ENCODE peak calls at places on chromosome 2, in nine cellular contexts. One of them, this sample, is unnamed.

GRCh38 chr2:57673983-57674382 is 372.6 kb upstream of the VRK2 start:
- DNase-seq in NCI-H526: peak; percentile 10
- DNase-seq in NCI-H748 treated with DMSO at 0.1 percent for 48 hours: no peak
- DNase-seq in body of pancreas: no peak
- DNase-seq in RCC 7860: no peak
- DNase-seq in kidney tubule cell: no peak
- DNase-seq in activated CD4-positive, alpha-beta T cell treated with anti-CD3 and anti-CD28 coated beads, Interleukin-2, amount 50 U/mL, for 24 hours: no peak
- DNase-seq in GM03348: no peak
- DNase-seq in AG09319: no peak
- DNase-seq in this sample: no peak

GRCh38 chr2:624096-624495 is 53.1 kb downstream of the TMEM18 start:
- DNase-seq in NCI-H526: no peak
- DNase-seq in NCI-H748 treated with DMSO at 0.1 percent for 48 hours: no peak
- DNase-seq in body of pancreas: no peak
- DNase-seq in RCC 7860: no peak
- DNase-seq in kidney tubule cell: no peak
- DNase-seq in activated CD4-positive, alpha-beta T cell treated with anti-CD3 and anti-CD28 coated beads, Interleukin-2, amount 50 U/mL, for 24 hours: no peak
- DNase-seq in GM03348: no peak
- DNase-seq in AG09319: no peak
- DNase-seq in this sample: no peak

GRCh38 chr2:29000481-29000880 is 19.4 kb downstream of the TOGARAM2 start:
- DNase-seq in NCI-H526: no peak
- DNase-seq in NCI-H748 treated with DMSO at 0.1 percent for 48 hours: no peak
- DNase-seq in body of pancreas: no peak
- DNase-seq in RCC 7860: no peak
- DNase-seq in kidney tubule cell: no peak
- DNase-seq in activated CD4-positive, alpha-beta T cell treated with anti-CD3 and anti-CD28 coated beads, Interleukin-2, amount 50 U/mL, for 24 hours: no peak
- DNase-seq in GM03348: no peak
- DNase-seq in AG09319: no peak
- DNase-seq in this sample: no peak

GRCh38 chr2:1227289-1227900 is 185.9 kb upstream of the TPO start:
- DNase-seq in NCI-H526: no peak
- DNase-seq in NCI-H748 treated with DMSO at 0.1 percent for 48 hours: peak; percentile 87
- DNase-seq in body of pancreas: no peak
- DNase-seq in RCC 7860: no peak
- DNase-seq in kidney tubule cell: peak; percentile 61
- DNase-seq in activated CD4-positive, alpha-beta T cell treated with anti-CD3 and anti-CD28 coated beads, Interleukin-2, amount 50 U/mL, for 24 hours: no peak
- DNase-seq in GM03348: no peak
- DNase-seq in AG09319: no peak
- DNase-seq in this sample: no peak

GRCh38 chr2:9306910-9307309 is 100.3 kb downstream of the ASAP2 start:
- DNase-seq in NCI-H526: no peak
- DNase-seq in NCI-H748 treated with DMSO at 0.1 percent for 48 hours: no peak
- DNase-seq in body of pancreas: peak; percentile 63
- DNase-seq in RCC 7860: no peak
- DNase-seq in kidney tubule cell: peak; percentile 77
- DNase-seq in activated CD4-positive, alpha-beta T cell treated with anti-CD3 and anti-CD28 coated beads, Interleukin-2, amount 50 U/mL, for 24 hours: no peak
- DNase-seq in GM03348: no peak
- DNase-seq in AG09319: no peak
- DNase-seq in this sample: no peak

GRCh38 chr2:18584608-18584954 is 4.8 kb downstream of the NT5C1B start:
- DNase-seq in NCI-H526: no peak
- DNase-seq in NCI-H748 treated with DMSO at 0.1 percent for 48 hours: no peak
- DNase-seq in body of pancreas: no peak
- DNase-seq in RCC 7860: no peak
- DNase-seq in kidney tubule cell: no peak
- DNase-seq in activated CD4-positive, alpha-beta T cell treated with anti-CD3 and anti-CD28 coated beads, Interleukin-2, amount 50 U/mL, for 24 hours: no peak
- DNase-seq in GM03348: no peak
- DNase-seq in AG09319: no peak
- DNase-seq in this sample: no peak

GRCh38 chr2:74003494-74004211 is 18.9 kb downstream of the TET3 start:
- DNase-seq in NCI-H526: no peak
- DNase-seq in NCI-H748 treated with DMSO at 0.1 percent for 48 hours: no peak
- DNase-seq in body of pancreas: no peak
- DNase-seq in RCC 7860: no peak
- DNase-seq in kidney tubule cell: peak; percentile 39
- DNase-seq in activated CD4-positive, alpha-beta T cell treated with anti-CD3 and anti-CD28 coated beads, Interleukin-2, amount 50 U/mL, for 24 hours: no peak
- DNase-seq in GM03348: peak; percentile 84
- DNase-seq in AG09319: peak; percentile 67
- DNase-seq in this sample: peak; percentile 41

GRCh38 chr2:240184198-240184590 is 43.7 kb upstream of the OTOS start:
- DNase-seq in NCI-H526: no peak
- DNase-seq in NCI-H748 treated with DMSO at 0.1 percent for 48 hours: no peak
- DNase-seq in body of pancreas: no peak
- DNase-seq in RCC 7860: no peak
- DNase-seq in kidney tubule cell: no peak
- DNase-seq in activated CD4-positive, alpha-beta T cell treated with anti-CD3 and anti-CD28 coated beads, Interleukin-2, amount 50 U/mL, for 24 hours: no peak
- DNase-seq in GM03348: no peak
- DNase-seq in AG09319: no peak
- DNase-seq in this sample: no peak

GRCh38 chr2:71071681-71072398 is 3.4 kb downstream of the NAGK start:
- DNase-seq in NCI-H526: no peak
- DNase-seq in NCI-H748 treated with DMSO at 0.1 percent for 48 hours: no peak
- DNase-seq in body of pancreas: no peak
- DNase-seq in RCC 7860: no peak
- DNase-seq in kidney tubule cell: no peak
- DNase-seq in activated CD4-positive, alpha-beta T cell treated with anti-CD3 and anti-CD28 coated beads, Interleukin-2, amount 50 U/mL, for 24 hours: no peak
- DNase-seq in GM03348: no peak
- DNase-seq in AG09319: no peak
- DNase-seq in this sample: no peak

GRCh38 chr2:217275091-217275490 is 415.2 kb upstream of the TNP1 start:
- DNase-seq in NCI-H526: no peak
- DNase-seq in NCI-H748 treated with DMSO at 0.1 percent for 48 hours: no peak
- DNase-seq in body of pancreas: no peak
- DNase-seq in RCC 7860: no peak
- DNase-seq in kidney tubule cell: no peak
- DNase-seq in activated CD4-positive, alpha-beta T cell treated with anti-CD3 and anti-CD28 coated beads, Interleukin-2, amount 50 U/mL, for 24 hours: no peak
- DNase-seq in GM03348: no peak
- DNase-seq in AG09319: no peak
- DNase-seq in this sample: no peak

GRCh38 chr2:28088970-28089369 is 198.4 kb downstream of the BABAM2 start:
- DNase-seq in NCI-H526: no peak
- DNase-seq in NCI-H748 treated with DMSO at 0.1 percent for 48 hours: no peak
- DNase-seq in body of pancreas: no peak
- DNase-seq in RCC 7860: peak; percentile 57
- DNase-seq in kidney tubule cell: peak; percentile 54
- DNase-seq in activated CD4-positive, alpha-beta T cell treated with anti-CD3 and anti-CD28 coated beads, Interleukin-2, amount 50 U/mL, for 24 hours: no peak
- DNase-seq in GM03348: peak; percentile 50
- DNase-seq in AG09319: no peak
- DNase-seq in this sample: no peak

GRCh38 chr2:191933307-191934105 is 86.6 kb upstream of the CAVIN2 start:
- DNase-seq in NCI-H526: no peak
- DNase-seq in NCI-H748 treated with DMSO at 0.1 percent for 48 hours: no peak
- DNase-seq in body of pancreas: peak; percentile 56
- DNase-seq in RCC 7860: peak; percentile 58
- DNase-seq in kidney tubule cell: peak; percentile 72
- DNase-seq in activated CD4-positive, alpha-beta T cell treated with anti-CD3 and anti-CD28 coated beads, Interleukin-2, amount 50 U/mL, for 24 hours: no peak
- DNase-seq in GM03348: no peak
- DNase-seq in AG09319: no peak
- DNase-seq in this sample: no peak

GRCh38 chr2:21559354-21559753 is 435.6 kb downstream of the TDRD15 start:
- DNase-seq in NCI-H526: no peak
- DNase-seq in NCI-H748 treated with DMSO at 0.1 percent for 48 hours: no peak
- DNase-seq in body of pancreas: no peak
- DNase-seq in RCC 7860: no peak
- DNase-seq in kidney tubule cell: no peak
- DNase-seq in activated CD4-positive, alpha-beta T cell treated with anti-CD3 and anti-CD28 coated beads, Interleukin-2, amount 50 U/mL, for 24 hours: no peak
- DNase-seq in GM03348: no peak
- DNase-seq in AG09319: no peak
- DNase-seq in this sample: peak; percentile 0

GRCh38 chr2:171431677-171432167 is 2.1 kb downstream of the METTL8 start:
- DNase-seq in NCI-H526: no peak
- DNase-seq in NCI-H748 treated with DMSO at 0.1 percent for 48 hours: no peak
- DNase-seq in body of pancreas: no peak
- DNase-seq in RCC 7860: no peak
- DNase-seq in kidney tubule cell: no peak
- DNase-seq in activated CD4-positive, alpha-beta T cell treated with anti-CD3 and anti-CD28 coated beads, Interleukin-2, amount 50 U/mL, for 24 hours: no peak
- DNase-seq in GM03348: no peak
- DNase-seq in AG09319: no peak
- DNase-seq in this sample: no peak

GRCh38 chr2:199258291-199258690 is 199.4 kb downstream of the SATB2 start:
- DNase-seq in NCI-H526: no peak
- DNase-seq in NCI-H748 treated with DMSO at 0.1 percent for 48 hours: no peak
- DNase-seq in body of pancreas: no peak
- DNase-seq in RCC 7860: no peak
- DNase-seq in kidney tubule cell: no peak
- DNase-seq in activated CD4-positive, alpha-beta T cell treated with anti-CD3 and anti-CD28 coated beads, Interleukin-2, amount 50 U/mL, for 24 hours: no peak
- DNase-seq in GM03348: peak; percentile 34
- DNase-seq in AG09319: no peak
- DNase-seq in this sample: no peak

GRCh38 chr2:126901459-126901858 is 2.8 kb downstream of the TEX51 start:
- DNase-seq in NCI-H526: no peak
- DNase-seq in NCI-H748 treated with DMSO at 0.1 percent for 48 hours: no peak
- DNase-seq in body of pancreas: no peak
- DNase-seq in RCC 7860: no peak
- DNase-seq in kidney tubule cell: no peak
- DNase-seq in activated CD4-positive, alpha-beta T cell treated with anti-CD3 and anti-CD28 coated beads, Interleukin-2, amount 50 U/mL, for 24 hours: no peak
- DNase-seq in GM03348: no peak
- DNase-seq in AG09319: no peak
- DNase-seq in this sample: no peak

This sample was measured in MG63.